ENCODE peak calls at places on chromosomes 6 and 20, in seven cellular contexts. K is endothelial cell of umbilical vein, G is adrenal gland, N is A549, J is right lobe of liver, U is spleen, X is ovary. O is an unnamed sample.

GRCh38 chr6:107443904-107444267 is 15.5 kb downstream of the PDSS2 start:
- DNase-seq in N (no peak), K (peak; percentile 23), U (no peak), X (no peak), J (no peak), G (no peak), O (no peak)

GRCh38 chr6:56374841-56375369 is 127.5 kb upstream of the COL21A1 start:
- DNase-seq in U (no peak), X (no peak), J (no peak), K (no peak), N (no peak), G (peak; percentile 21), O (no peak)

GRCh38 chr6:147169529-147169928 is 34.7 kb upstream of the STXBP5 start:
- DNase-seq in K (no peak), X (no peak), U (no peak), J (no peak), G (no peak), N (no peak), O (no peak)

GRCh38 chr6:16739329-16739801 is 21.9 kb downstream of the ATXN1 start:
- DNase-seq in K (no peak), J (no peak), G (no peak), U (no peak), X (no peak), N (no peak), O (no peak)

GRCh38 chr6:137799950-137800568 is 67.0 kb upstream of the TNFAIP3 start:
- DNase-seq in X (no peak), G (peak; percentile 78), N (peak; percentile 54), K (peak; percentile 68), J (no peak), U (no peak), O (no peak)

GRCh38 chr6:110859335-110859792 is 15.2 kb upstream of the AMD1 start:
- DNase-seq in U (peak; percentile 82), J (peak; percentile 34), N (no peak), X (no peak), K (no peak), G (peak; percentile 6), O (peak; percentile 55)

GRCh38 chr6:20719980-20720379 is 185.7 kb downstream of the CDKAL1 start:
- DNase-seq in X (no peak), G (no peak), K (no peak), U (no peak), J (no peak), N (no peak), O (no peak)

GRCh38 chr20:58109126-58109880 is 119.2 kb downstream of the ANKRD60 start:
- DNase-seq in G (no peak), K (no peak), U (no peak), X (no peak), N (peak; percentile 50), J (no peak), O (no peak)

GRCh38 chr20:43727980-43728590 is 1.3 kb upstream of the GTSF1L start:
- DNase-seq in J (no peak), G (no peak), N (peak; percentile 25), U (no peak), X (no peak), K (no peak), O (no peak)

GRCh38 chr6:122200441-122200840 is 199.0 kb upstream of the HSF2 start:
- DNase-seq in G (no peak), N (no peak), X (no peak), J (no peak), K (no peak), U (no peak), O (no peak)

GRCh38 chr20:17688965-17689364 is 6.9 kb upstream of the RRBP1 start:
- DNase-seq in X (no peak), G (no peak), N (no peak), J (no peak), K (peak; percentile 75), U (no peak), O (no peak)

GRCh38 chr6:158231551-158232444 is 63.6 kb downstream of the GTF2H5 start:
- DNase-seq in U (peak; percentile 93), K (peak; percentile 53), J (peak; percentile 83), G (peak; percentile 77), N (peak; percentile 75), X (peak; percentile 82), O (peak; percentile 96)

GRCh38 chr20:40600441-40601235 is 88.4 kb downstream of the MAFB start:
- DNase-seq in G (no peak), N (no peak), J (no peak), X (no peak), K (no peak), U (no peak), O (no peak)

GRCh38 chr6:138986578-138986977 is 1.5 kb downstream of the REPS1 start:
- DNase-seq in N (no peak), K (peak; percentile 54), J (no peak), U (no peak), X (no peak), G (no peak), O (no peak)

GRCh38 chr6:34017106-34017805 is 128.6 kb downstream of the GRM4 start:
- DNase-seq in J (no peak), X (no peak), U (no peak), K (no peak), N (no peak), G (no peak), O (no peak)
- TF ChIP-seq POLR2A in J (no peak), X (no peak), U (no peak), K (no peak), N (no peak), G (no peak), O (no peak)

GRCh38 chr6:168331058-168331457 is 11.5 kb upstream of the DACT2 start:
- DNase-seq in G (peak; percentile 40), K (no peak), U (no peak), N (no peak), J (no peak), X (no peak), O (no peak)

GRCh38 chr6:168326294-168327261 is 7.0 kb upstream of the DACT2 start:
- DNase-seq in X (no peak), G (no peak), U (no peak), K (peak; percentile 64), N (peak; percentile 16), J (no peak), O (no peak)

GRCh38 chr6:168332020-168332419 is 12.4 kb upstream of the DACT2 start:
- DNase-seq in N (no peak), U (no peak), J (no peak), X (no peak), G (no peak), K (no peak), O (peak; percentile 44)

GRCh38 chr6:168330403-168330802 is 10.8 kb upstream of the DACT2 start:
- DNase-seq in J (no peak), G (no peak), N (no peak), X (no peak), K (no peak), U (no peak), O (no peak)

GRCh38 chr6:168328086-168328485 is 8.5 kb upstream of the DACT2 start:
- DNase-seq in N (no peak), U (no peak), K (no peak), X (no peak), J (no peak), G (no peak), O (no peak)
- H3K27ac ChIP-seq in N (no peak overlapping the region), U (no peak overlapping the region), K (no peak overlapping the region), X (no peak overlapping the region), J (no peak overlapping the region), G (no peak overlapping the region), O (no peak overlapping the region)

DNA sequence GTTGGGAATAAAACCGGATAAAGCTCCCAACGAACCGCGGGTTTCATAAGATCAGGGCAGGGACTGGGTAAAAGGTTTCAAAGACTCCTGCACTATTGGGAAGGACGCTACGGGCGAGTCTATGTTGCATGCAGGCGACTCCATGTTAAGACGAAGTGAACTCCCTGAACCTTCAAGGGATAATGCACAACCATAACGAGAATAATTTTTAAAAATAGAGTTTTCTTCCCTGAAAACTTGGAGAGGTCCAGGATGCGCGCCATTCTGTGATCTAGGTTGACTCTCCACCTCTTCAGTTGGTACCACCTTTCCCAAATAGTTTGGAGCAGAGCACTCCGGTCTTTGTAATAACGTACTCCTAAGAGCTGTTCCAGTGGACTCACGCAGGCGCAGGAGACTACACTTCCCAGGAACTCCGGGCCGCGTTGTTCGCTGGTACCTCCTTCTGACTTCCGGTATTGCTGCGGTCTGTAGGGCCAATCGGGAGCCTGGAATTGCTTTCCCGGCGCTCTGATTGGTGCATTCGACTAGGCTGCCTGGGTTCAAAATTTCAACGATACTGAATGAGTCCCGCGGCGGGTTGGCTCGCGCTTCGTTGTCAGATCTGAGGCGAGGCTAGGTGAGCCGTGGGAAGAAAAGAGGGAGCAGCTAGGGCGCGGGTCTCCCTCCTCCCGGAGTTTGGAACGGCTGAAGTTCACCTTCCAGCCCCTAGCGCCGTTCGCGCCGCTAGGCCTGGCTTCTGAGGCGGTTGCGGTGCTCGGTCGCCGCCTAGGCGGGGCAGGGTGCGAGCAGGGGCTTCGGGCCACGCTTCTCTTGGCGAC is at the start of gene TPX2:
- DNase-seq in J (peak; percentile 95), K (peak; percentile 98), G (peak; percentile 97), X (peak; percentile 92), U (peak; percentile 95), N (peak; percentile 97), O (peak; percentile 98)
- TF ChIP-seq POLR2A in J (peak; percentile 83), K (peak; percentile 96), G (peak; percentile 44), X (no peak), U (no peak), N (peak; percentile 43), O (no peak)

GRCh38 chr20:64224344-64225165 is 31.0 kb upstream of the PCMTD2 start:
- DNase-seq in G (no peak), N (no peak), K (peak; percentile 52), X (no peak), J (no peak), U (no peak), O (no peak)

GRCh38 chr20:64228086-64228485 is 27.5 kb upstream of the PCMTD2 start:
- DNase-seq in N (no peak), U (no peak), K (no peak), X (no peak), G (no peak), J (no peak), O (no peak)

GRCh38 chr20:64226686-64227576 is 28.6 kb upstream of the PCMTD2 start:
- DNase-seq in X (no peak), U (no peak), J (no peak), K (no peak), G (no peak), N (no peak), O (no peak)

GRCh38 chr20:64225166-64225595 is 30.4 kb upstream of the PCMTD2 start:
- DNase-seq in G (no peak), J (no peak), N (no peak), K (no peak), U (no peak), X (no peak), O (no peak)

GRCh38 chr20:64225828-64226598 is 29.5 kb upstream of the PCMTD2 start:
- DNase-seq in N (no peak), K (no peak), J (no peak), U (no peak), G (no peak), X (no peak), O (no peak)
- H3K27ac ChIP-seq in N (no peak overlapping the region), K (no peak overlapping the region), J (no peak overlapping the region), U (no peak overlapping the region), G (no peak overlapping the region), X (no peak overlapping the region), O (no peak overlapping the region)

O was measured in upper lobe of left lung.